ENCODE peak calls at places on chromosomes 12 and 14, in seven cellular contexts. C is A549, W is HepG2, S is upper lobe of left lung, L is tibial nerve, D is H1, E is esophagus muscularis mucosa. G is an unnamed sample. For H3K4me1, the result is how much of the 10 kb centered on the place peaks cover.

GRCh38 chr12:56257491-56258067 is 605 bp downstream of the ANKRD52 start:
- DNase-seq in W (peak), D (peak), E (no peak), L (no peak), C (peak), S (peak), G (no peak)

GRCh38 chr14:63951025-63951424 is 98.2 kb downstream of the SYNE2 start:
- DNase-seq in S (no peak), C (no peak), L (no peak), E (no peak), W (no peak), D (no peak), G (no peak)

GRCh38 chr12:101415228-101415627 is 7.7 kb upstream of the ARL1 start:
- DNase-seq in D (no peak), W (no peak), E (no peak), L (no peak), S (no peak), C (no peak), G (no peak)

GRCh38 chr12:31325524-31325875 is 450 bp downstream of the SINHCAF start:
- DNase-seq in L (peak), E (no peak), C (peak), W (no peak), D (no peak), S (no peak), G (no peak)

GRCh38 chr14:59356298-59356697 is 108.9 kb downstream of the GPR135 start:
- DNase-seq in C (no peak), E (no peak), S (no peak), L (no peak), W (no peak), D (no peak), G (no peak)

GRCh38 chr14:50791201-50791600 is 39.8 kb downstream of the NIN start:
- DNase-seq in E (no peak), C (no peak), S (no peak), L (no peak), D (no peak), W (no peak), G (no peak)

GRCh38 chr14:101480747-101481530 is 80.4 kb upstream of the DIO3 start:
- DNase-seq in E (no peak), D (no peak), S (peak), W (peak), L (no peak), C (peak), G (peak)

GRCh38 chr12:121903202-121903601 is 14.6 kb downstream of the PSMD9 start:
- DNase-seq in E (no peak), C (peak), L (no peak), S (no peak), W (no peak), D (no peak), G (no peak)

GRCh38 chr12:21539797-21540196 is 13.7 kb downstream of the SPX start:
- DNase-seq in S (no peak), W (no peak), E (no peak), C (no peak), L (no peak), D (no peak), G (no peak)

GRCh38 chr14:42918615-42919014 is 1311.9 kb downstream of the LRFN5 start:
- DNase-seq in S (no peak), C (no peak), L (no peak), W (no peak), D (no peak), E (no peak), G (no peak)

GRCh38 chr14:95523818-95524448 is 7.5 kb upstream of the SYNE3 start:
- DNase-seq in C (no peak), S (peak), L (no peak), W (peak), E (no peak), D (no peak), G (no peak)

GRCh38 chr12:51028811-51029146 is 2.6 kb upstream of the SLC11A2 start:
- DNase-seq in S (no peak), E (no peak), C (no peak), D (no peak), W (no peak), L (no peak), G (no peak)

GRCh38 chr14:105315941-105316562 is 1.5 kb downstream of the PACS2 start:
- DNase-seq in W (no peak), C (no peak), S (no peak), E (no peak), L (no peak), D (no peak), G (no peak)

GRCh38 chr12:92648242-92649031 is 54.4 kb upstream of the PLEKHG7 start:
- DNase-seq in D (no peak), S (no peak), L (no peak), W (no peak), E (no peak), C (no peak), G (no peak)

GRCh38 chr14:99395904-99396530 is 84.6 kb downstream of the SETD3 start:
- DNase-seq in L (no peak), C (no peak), D (peak), E (no peak), W (no peak), S (peak), G (peak)

GRCh38 chr14:89126461-89126860 is 290.6 kb downstream of the FOXN3 start:
- DNase-seq in L (no peak), D (no peak), W (no peak), E (no peak), C (no peak), S (no peak), G (no peak)

GRCh38 chr14:94113490-94113889 is 3.0 kb downstream of the IFI27 start:
- DNase-seq in D (no peak), W (no peak), E (no peak), C (no peak), L (peak), S (no peak), G (peak)

GRCh38 chr14:70595443-70596185 is 4.8 kb downstream of the MED6 start:
- DNase-seq in E (no peak), S (no peak), L (no peak), C (peak), W (no peak), D (no peak), G (no peak)

GRCh38 chr12:51973560-51973959 is 22.1 kb downstream of the ACVR1B start:
- DNase-seq in D (no peak), W (no peak), L (no peak), E (no peak), C (no peak), S (no peak), G (no peak)

GRCh38 chr12:127381043-127381668 is 885.8 kb upstream of the TMEM132C start:
- DNase-seq in S (no peak), L (no peak), E (peak), C (peak), W (peak), D (peak), G (no peak)

GRCh38 chr12:59940676-59941342 is 345.0 kb downstream of the SLC16A7 start:
- DNase-seq in W (peak), S (no peak), E (no peak), D (no peak), L (no peak), C (no peak), G (no peak)

GRCh38 chr12:66984962-66985361 is 284.2 kb upstream of the CAND1 start:
- DNase-seq in E (no peak), C (no peak), S (no peak), L (no peak), D (no peak), W (no peak), G (no peak)

GRCh38 chr12:10667581-10667980 is 6.3 kb downstream of the STYK1 start:
- DNase-seq in W (no peak), C (no peak), D (no peak), E (no peak), L (no peak), S (no peak), G (no peak)

GRCh38 chr14:77066555-77067172 is 31.4 kb upstream of the CIPC start:
- DNase-seq in C (no peak), S (no peak), E (no peak), D (no peak), L (no peak), W (no peak), G (no peak)

GRCh38 chr12:90618606-90619005 is 336.4 kb downstream of the CCER1 start:
- DNase-seq in L (no peak), C (no peak), S (no peak), D (no peak), E (no peak), W (no peak), G (no peak)

GRCh38 chr14:23123419-23123818 is 4.4 kb upstream of the CEBPE start:
- DNase-seq in S (peak), C (no peak), W (no peak), L (no peak), E (no peak), D (no peak), G (peak)

DNA sequence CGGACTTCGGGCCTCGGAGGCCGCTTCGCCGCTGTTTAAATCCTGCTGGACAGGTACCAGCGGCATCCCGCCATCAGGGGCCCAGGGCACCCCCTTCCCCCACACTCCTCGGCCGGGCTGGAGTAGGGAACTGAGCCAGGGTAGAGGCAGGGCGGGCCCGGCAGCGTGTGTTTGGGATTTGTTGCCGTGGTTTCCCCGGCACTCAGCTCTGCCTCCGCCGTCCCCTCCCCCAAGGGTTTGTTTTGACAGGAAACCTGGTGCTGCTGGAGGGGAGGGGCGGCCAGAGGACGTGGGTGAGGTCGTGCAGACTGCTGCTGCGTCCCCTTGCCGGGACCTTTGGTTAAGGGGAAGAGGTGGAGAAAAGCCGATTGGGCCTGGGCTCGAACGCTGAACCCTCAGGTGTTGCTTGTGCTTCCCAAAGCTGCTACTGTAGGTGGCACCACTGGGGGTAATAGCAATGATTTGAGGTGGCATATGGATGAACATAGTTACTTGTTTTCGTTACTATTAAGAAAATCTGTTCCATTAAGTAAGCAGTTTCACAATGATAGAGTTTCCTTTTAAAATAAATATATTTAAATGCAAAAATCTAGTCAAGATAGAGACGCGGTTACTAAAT is 778 bp downstream of the TCP11L2 start:
- DNase-seq in L (peak), E (peak), S (peak), C (peak), D (peak), W (peak), G (peak)
- TF ChIP-seq POLR2A in L (no peak), E (no peak), S (peak), C (no peak), D (peak), W (peak), G (no peak)

DNA sequence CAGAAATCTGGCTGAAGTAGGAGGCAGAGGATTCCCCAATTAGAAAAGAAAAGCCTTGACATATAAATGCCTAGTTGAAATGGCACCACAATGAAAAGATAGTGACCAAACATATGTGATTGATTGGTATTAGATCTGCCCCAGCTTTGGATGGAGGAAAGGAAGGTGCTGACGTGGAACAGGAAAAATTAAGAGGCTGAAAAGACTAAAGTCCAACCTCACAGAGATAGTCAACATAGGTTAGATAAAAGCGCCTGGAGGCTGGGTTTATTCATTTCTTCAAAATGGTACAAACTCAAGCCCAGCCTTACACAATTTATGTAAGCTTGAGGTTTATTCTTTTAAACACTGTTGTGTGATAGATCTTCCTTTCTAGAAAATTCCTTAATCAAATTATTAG is 129.6 kb downstream of the RPS29 start:
- DNase-seq in E (no peak), D (no peak), W (no peak), L (no peak), C (no peak), S (no peak), G (no peak)
- H3K4me1 ChIP-seq in E (under half), D (under half), W (under half), L (under half), C (under half), S (under half), G (under half)

GRCh38 chr12:65972149-65972548 is 147.9 kb downstream of the HMGA2 start:
- DNase-seq in E (peak), S (no peak), D (no peak), C (no peak), W (no peak), L (no peak), G (no peak)

GRCh38 chr12:65977384-65977783 is 153.1 kb downstream of the HMGA2 start:
- DNase-seq in D (no peak), E (peak), W (no peak), C (no peak), S (no peak), L (no peak), G (no peak)
- TF ChIP-seq EP300 in D (no peak), E (no peak), W (no peak), C (no peak), S (no peak), L (no peak), G (no peak)

GRCh38 chr12:132659146-132659545 is 28.0 kb downstream of the POLE start:
- DNase-seq in E (no peak), S (no peak), D (no peak), L (no peak), W (no peak), C (no peak), G (peak)

GRCh38 chr12:132661972-132662371 is 25.2 kb downstream of the POLE start:
- DNase-seq in W (no peak), E (no peak), S (no peak), C (no peak), L (no peak), D (no peak), G (peak)

GRCh38 chr12:132657004-132657727 is 30.0 kb downstream of the POLE start:
- DNase-seq in S (no peak), C (no peak), L (no peak), W (no peak), E (no peak), D (no peak), G (no peak)

GRCh38 chr12:132660047-132660446 is 27.1 kb downstream of the POLE start:
- DNase-seq in D (no peak), L (no peak), E (no peak), W (no peak), S (no peak), C (no peak), G (peak)

DNA sequence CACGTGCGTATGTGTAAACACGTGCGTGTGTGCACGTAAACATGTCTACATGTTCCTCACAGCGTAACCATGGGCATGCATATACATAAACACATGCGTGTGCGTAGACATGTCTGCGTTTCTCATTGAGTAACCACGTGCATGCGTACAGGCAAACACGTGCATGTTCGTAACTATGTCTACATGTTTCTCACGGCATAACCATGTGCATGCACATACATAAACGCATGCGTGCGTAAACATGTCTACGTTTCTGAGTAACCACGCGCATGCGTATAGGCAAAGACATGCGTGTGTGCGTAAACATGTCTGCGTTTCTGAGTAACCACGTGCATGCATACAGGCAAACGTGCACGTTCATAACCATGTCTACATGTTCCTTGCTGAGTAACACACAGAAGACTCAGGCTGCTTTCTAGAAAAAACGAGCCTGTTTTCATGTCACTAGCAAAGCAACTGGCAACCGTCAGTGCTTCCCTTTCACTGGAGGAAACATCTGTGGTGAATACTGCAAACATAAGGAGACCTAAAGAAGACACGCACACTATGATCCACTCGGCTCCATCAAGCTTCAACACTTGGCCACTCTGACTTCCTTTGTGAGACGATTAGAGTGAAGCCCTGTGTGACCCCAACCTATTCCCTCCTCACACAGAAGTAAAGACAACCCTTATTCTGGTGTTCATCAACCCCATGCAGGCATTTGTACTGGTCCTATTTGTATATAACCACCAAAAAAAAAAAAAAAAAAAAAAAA is 28.8 kb downstream of the POLE start:
- DNase-seq in D (no peak), E (no peak), W (no peak), L (no peak), S (no peak), C (no peak), G (peak)
- TF ChIP-seq POLR2A in D (no peak), E (no peak), W (no peak), L (no peak), S (no peak), C (no peak), G (no peak)

DNA sequence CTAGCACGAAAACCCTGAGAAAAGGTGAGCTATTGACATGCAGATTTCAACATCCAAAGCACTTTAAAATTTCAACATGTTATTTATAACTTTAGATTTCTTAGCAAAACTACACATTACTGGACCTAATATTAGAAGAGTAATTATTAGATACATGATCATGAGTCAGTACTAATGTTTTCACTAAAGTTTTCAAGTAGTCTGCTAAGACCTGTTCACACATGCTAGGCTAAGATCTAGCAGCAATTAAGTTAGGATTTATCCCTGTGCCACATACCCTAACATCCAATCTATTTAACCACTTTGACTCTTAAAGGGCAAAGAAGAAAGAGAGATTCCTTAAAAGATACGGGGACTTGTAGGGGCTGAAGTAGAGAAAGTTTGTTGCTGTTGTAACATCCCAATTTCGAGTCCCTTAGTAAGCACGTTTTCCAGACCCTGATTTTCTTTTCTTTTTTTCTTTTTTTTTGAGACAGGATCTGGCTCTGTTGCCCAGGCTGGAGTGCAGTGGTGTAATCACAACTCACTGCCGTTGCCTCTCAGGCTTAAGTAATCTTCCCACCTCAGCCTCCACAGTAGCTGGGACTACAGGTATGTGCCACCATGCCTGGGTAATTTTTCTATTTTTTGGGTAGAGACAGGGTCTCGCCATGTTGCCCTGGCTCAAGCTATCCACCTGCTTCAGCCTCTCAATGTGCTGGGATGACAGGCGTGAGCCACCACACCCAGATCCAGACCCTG is 102.5 kb upstream of the ATF7IP start:
- DNase-seq in E (no peak), L (no peak), D (no peak), W (no peak), S (no peak), C (no peak), G (no peak)
- H3K4me1 ChIP-seq in E (under half), L (under half), D (under half), W (under half), S (under half), C (under half), G (under half)

GRCh38 chr14:24857277-24857676 is 192.7 kb downstream of the STXBP6 start:
- DNase-seq in D (no peak), E (no peak), W (no peak), S (no peak), C (no peak), L (no peak), G (no peak)
- TF ChIP-seq EP300 in D (no peak), E (no peak), W (no peak), S (no peak), C (no peak), L (no peak), G (no peak)

GRCh38 chr12:104286538-104287482 is 16.7 kb upstream of the EID3 start:
- DNase-seq in L (peak), C (peak), D (peak), E (peak), W (peak), S (peak), G (peak)
- TF ChIP-seq POLR2A in L (no peak), C (peak), D (peak), E (peak), W (peak), S (peak), G (peak)

DNA sequence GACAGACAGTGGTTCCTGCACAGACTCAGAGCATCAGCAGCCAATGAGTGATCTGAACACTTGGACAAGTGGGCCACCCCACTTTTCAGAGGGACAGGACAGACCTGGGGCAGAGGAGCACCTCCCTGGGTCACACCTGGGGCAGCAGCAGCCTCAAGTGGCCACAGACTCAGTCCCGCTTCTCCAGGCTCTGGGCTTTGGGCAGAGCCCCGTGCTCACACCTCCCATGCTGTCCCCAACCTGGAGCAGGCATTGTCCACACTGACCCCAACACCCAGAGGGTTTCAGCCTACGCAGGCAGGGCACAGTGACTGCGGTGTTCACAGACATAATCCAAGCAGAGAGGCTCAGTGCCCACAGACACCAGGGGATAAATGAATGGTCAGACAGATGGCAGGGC is 135.5 kb upstream of the SFSWAP start:
- DNase-seq in S (no peak), C (no peak), W (no peak), L (no peak), E (no peak), D (no peak), G (no peak)
- H3K4me1 ChIP-seq in S (under half), C (under half), W (under half), L (under half), E (under half), D (under half), G (under half)

DNA sequence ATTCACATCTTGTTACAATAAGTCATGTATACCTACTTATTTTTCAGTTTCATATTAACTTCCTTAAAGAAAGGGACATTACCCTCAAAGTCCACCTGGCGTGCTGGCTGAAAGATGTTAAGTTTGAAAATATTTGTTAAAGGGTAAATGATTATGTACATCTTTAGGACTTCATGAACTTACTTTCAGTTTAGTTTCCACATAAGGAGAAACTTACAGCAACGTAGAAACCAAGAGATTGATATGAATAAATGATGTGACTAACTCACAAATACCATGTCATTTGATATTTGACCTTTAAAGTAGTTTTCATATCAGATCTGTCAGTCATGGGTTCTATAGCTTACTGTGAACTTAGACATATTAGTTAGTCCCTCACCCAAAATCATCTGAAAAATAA is 2.1 kb upstream of the CLEC2D start:
- DNase-seq in D (no peak), L (no peak), W (no peak), E (no peak), C (no peak), S (no peak), G (no peak)
- TF ChIP-seq EP300 in D (no peak), L (no peak), W (no peak), E (no peak), C (no peak), S (no peak), G (no peak)

GRCh38 chr12:54360717-54361456 is 3.4 kb downstream of the GPR84 start:
- DNase-seq in S (peak), L (peak), E (no peak), C (peak), W (peak), D (peak), G (peak)
- TF ChIP-seq POLR2A in S (no peak), L (no peak), E (no peak), C (no peak), W (no peak), D (no peak), G (no peak)